ENCODE peak calls at places on chromosomes 7 and 10, in five cellular contexts. K is CD8-positive, alpha-beta memory T cell; C is astrocyte; G is mammary epithelial cell; D is foreskin keratinocyte. H is an unnamed sample. For H3K4me1, the result is how much of the 10 kb centered on the place peaks cover.

GRCh38 chr7:81268551-81268950 is 349.7 kb upstream of the SEMA3C start:
- DNase-seq in G (peak), D (no peak), K (no peak), C (peak), H (no peak)

GRCh38 chr10:73076361-73077183 is 20.1 kb downstream of the P4HA1 start:
- DNase-seq in D (no peak), K (no peak), C (peak), G (peak), H (peak)

GRCh38 chr10:30786131-30786530 is 156.6 kb upstream of the LYZL2 start:
- DNase-seq in D (no peak), K (no peak), G (peak), C (no peak), H (no peak)

GRCh38 chr7:1710936-1711335 is 40.9 kb downstream of the ELFN1 start:
- DNase-seq in C (no peak), K (no peak), G (no peak), D (no peak), H (no peak)

GRCh38 chr10:126702181-126702580 is 31.7 kb upstream of the C10orf90 start:
- DNase-seq in G (no peak), K (no peak), D (no peak), C (peak), H (no peak)

GRCh38 chr10:100006241-100006886 is 3.4 kb downstream of the DNMBP start:
- DNase-seq in G (peak), K (no peak), C (peak), D (peak), H (no peak)

GRCh38 chr7:150322114-150322832 is 882 bp upstream of the LRRC61 start:
- DNase-seq in G (no peak), K (no peak), D (no peak), C (no peak), H (no peak)

GRCh38 chr7:91344248-91344647 is 80.0 kb downstream of the FZD1 start:
- DNase-seq in C (no peak), G (no peak), K (no peak), D (no peak), H (no peak)

GRCh38 chr10:102775973-102776669 is 32.4 kb downstream of the WBP1L start:
- DNase-seq in D (no peak), K (no peak), G (no peak), C (peak), H (peak)

GRCh38 chr7:151245360-151246160 is 2.9 kb downstream of the SMARCD3 start:
- DNase-seq in G (no peak), D (no peak), C (no peak), K (peak), H (no peak)

GRCh38 chr7:41467596-41467995 is 235.3 kb downstream of the INHBA start:
- DNase-seq in K (no peak), D (no peak), G (no peak), C (no peak), H (no peak)

GRCh38 chr10:119290301-119291036 is 83.1 kb downstream of the GRK5 start:
- DNase-seq in D (no peak), G (no peak), K (no peak), C (no peak), H (no peak)

GRCh38 chr10:42836771-42837468 is 54.3 kb downstream of the BMS1 start:
- DNase-seq in K (no peak), D (no peak), C (peak), G (peak), H (no peak)

GRCh38 chr10:7102557-7103349 is 308.1 kb downstream of the SFMBT2 start:
- DNase-seq in K (no peak), G (no peak), D (no peak), C (no peak), H (no peak)

GRCh38 chr10:101032637-101033201 is 1.7 kb downstream of the SFXN3 start:
- DNase-seq in D (peak), G (peak), K (peak), C (peak), H (peak)

GRCh38 chr7:138948403-138948802 is 32.8 kb downstream of the KIAA1549 start:
- DNase-seq in G (peak), D (no peak), C (no peak), K (no peak), H (no peak)

GRCh38 chr10:122655524-122656307 is 43.9 kb downstream of the C10orf120 start:
- DNase-seq in G (no peak), C (no peak), D (no peak), K (no peak), H (no peak)

GRCh38 chr10:5587151-5588079 is 62.7 kb downstream of the CALML3 start:
- DNase-seq in G (no peak), K (no peak), D (no peak), C (no peak), H (no peak)

GRCh38 chr7:112080441-112080840 is 125.8 kb downstream of the DOCK4 start:
- DNase-seq in G (peak), C (peak), D (peak), K (no peak), H (no peak)

GRCh38 chr10:24981161-24981710 is 28.8 kb upstream of the PRTFDC1 start:
- DNase-seq in D (no peak), K (no peak), C (peak), G (no peak), H (no peak)

GRCh38 chr7:30171753-30172447 is 37.1 kb downstream of the MTURN start:
- DNase-seq in K (no peak), C (peak), G (peak), D (peak), H (no peak)

GRCh38 chr10:118311505-118311904 is 30.6 kb downstream of the FAM204A start:
- DNase-seq in G (no peak), D (no peak), C (no peak), K (no peak), H (no peak)

GRCh38 chr10:43383204-43383971 is 12.0 kb downstream of the FXYD4 start:
- DNase-seq in G (no peak), D (no peak), C (no peak), K (no peak), H (no peak)

GRCh38 chr10:61822096-61822495 is 79.4 kb upstream of the ARID5B start:
- DNase-seq in D (no peak), K (no peak), C (no peak), G (no peak), H (no peak)

GRCh38 chr10:74244097-74244685 is 93.2 kb downstream of the ADK start:
- DNase-seq in C (peak), D (no peak), G (no peak), K (no peak), H (no peak)

GRCh38 chr10:283916-284356 is 148.7 kb downstream of the ZMYND11 start:
- DNase-seq in C (no peak), G (no peak), K (no peak), D (no peak), H (no peak)

GRCh38 chr10:96765406-96766240 is 45.3 kb upstream of the PIK3AP1 start:
- DNase-seq in D (peak), C (peak), K (peak), G (peak), H (peak)

DNA sequence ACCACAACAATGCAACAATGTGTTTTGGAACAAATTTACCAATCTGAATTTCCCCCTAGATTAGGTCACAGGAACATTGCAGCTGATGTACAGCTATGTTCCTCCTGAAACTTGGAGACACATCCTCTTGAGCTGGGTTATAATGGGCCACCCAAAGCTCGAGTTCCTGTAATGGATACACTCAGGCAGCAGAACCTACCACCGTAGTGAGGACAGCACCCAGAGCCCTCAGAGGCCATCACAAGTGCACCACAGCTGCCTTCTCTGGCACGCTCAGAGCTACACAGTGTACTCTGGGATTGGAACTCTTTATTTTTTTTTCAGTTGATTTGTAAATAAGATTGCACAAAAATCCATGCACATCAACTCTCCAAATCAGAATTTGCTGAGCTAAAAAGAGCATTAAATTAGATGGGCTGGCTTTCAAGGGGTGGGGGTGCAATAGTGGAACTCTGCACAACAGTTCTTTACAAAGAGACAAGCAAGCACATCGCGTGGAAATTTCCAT is 56.7 kb downstream of the EGFR start:
- DNase-seq in D (no peak), G (no peak), C (no peak), K (no peak), H (no peak)
- H3K4me1 ChIP-seq in D (under half), G (half or more), C (under half), K (under half), H (half or more)

GRCh38 chr7:31651234-31651633 is 35.8 kb upstream of the PPP1R17 start:
- DNase-seq in K (no peak), G (no peak), D (no peak), C (no peak), H (no peak)
- H3K27ac ChIP-seq in K (no peak), G (no peak), D (no peak), C (no peak), H (no peak)

GRCh38 chr7:101973130-101973529 is 155.7 kb downstream of the CUX1 start:
- DNase-seq in K (no peak), C (no peak), D (no peak), G (no peak), H (no peak)

GRCh38 chr7:101978683-101979082 is 161.3 kb downstream of the CUX1 start:
- DNase-seq in K (no peak), G (no peak), D (no peak), C (no peak), H (no peak)

GRCh38 chr7:101975046-101975445 is 157.6 kb downstream of the CUX1 start:
- DNase-seq in C (no peak), D (no peak), G (no peak), K (no peak), H (no peak)

GRCh38 chr7:101974365-101974764 is 156.9 kb downstream of the CUX1 start:
- DNase-seq in K (no peak), D (no peak), G (no peak), C (no peak), H (no peak)

DNA sequence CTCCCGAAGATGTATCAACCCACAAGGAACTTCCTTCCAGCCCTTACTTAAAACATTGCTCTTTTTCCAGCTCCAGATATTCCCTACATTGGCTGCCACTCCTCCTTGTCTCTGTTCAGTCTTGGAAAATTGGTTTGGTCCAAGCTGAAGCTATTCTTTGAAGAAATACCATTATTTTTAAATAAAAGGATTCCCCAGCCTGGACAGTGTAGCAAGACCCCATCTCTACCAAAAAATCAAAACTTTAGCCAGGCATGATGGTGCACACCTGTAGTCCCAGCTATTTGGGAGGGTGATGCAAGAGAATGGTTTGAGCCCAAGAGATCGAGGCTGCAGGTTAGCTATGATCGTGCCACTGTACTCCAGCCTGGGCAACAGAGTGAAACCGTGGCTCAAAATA is 159.8 kb downstream of the CUX1 start:
- DNase-seq in G (no peak), D (no peak), K (no peak), C (no peak), H (no peak)
- H3K4me1 ChIP-seq in G (under half), D (under half), K (under half), C (under half), H (under half)

DNA sequence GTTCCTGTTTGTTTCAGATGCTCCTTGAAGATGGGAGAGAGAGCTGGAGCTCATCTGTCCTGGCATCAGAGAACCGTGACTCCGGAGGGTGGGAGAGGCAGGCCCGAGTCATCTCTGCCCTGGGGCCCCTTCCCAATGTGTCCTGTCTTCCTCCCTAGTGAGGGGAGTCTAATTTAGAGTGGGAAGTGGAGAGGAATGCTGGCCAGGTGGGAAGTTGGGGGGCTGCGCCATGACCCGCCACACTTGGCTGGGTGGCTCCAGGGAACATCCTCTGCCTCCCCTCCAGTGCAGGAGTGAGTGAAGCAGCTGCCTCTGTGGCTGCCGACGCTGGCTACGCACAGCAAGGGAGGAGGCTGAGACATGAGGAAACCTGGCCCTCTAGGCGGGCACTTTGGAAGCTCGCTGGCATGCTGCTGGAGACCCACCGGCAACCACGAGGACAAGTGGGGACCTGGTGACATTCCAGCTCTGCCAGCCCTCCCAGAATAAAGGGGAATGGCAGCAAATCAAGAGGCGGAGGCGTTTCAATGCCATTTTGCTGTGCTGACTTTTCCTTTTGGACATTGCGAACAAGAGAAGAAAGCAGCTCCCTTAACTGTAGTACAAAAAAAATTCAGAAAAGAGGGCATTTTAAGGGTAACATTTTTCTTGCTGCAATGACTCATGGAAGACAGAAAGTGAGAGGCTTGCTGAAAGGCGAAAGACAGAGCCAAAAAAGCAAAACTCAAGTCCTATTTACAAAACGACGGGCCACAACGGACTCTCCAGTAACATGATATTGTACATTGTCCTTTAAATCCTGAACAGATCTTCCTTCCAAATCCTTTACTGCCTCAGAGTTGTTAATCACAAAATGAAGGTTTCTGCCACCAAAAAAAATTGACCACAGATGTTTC is 121.2 kb upstream of the PITRM1 start:
- DNase-seq in D (no peak), C (peak), G (no peak), K (no peak), H (peak)
- H3K27ac ChIP-seq in D (no peak), C (no peak), G (no peak), K (no peak), H (no peak)

GRCh38 chr10:32976338-32976737 is 18.3 kb upstream of the ITGB1 start:
- DNase-seq in C (no peak), G (no peak), K (no peak), D (no peak), H (no peak)

GRCh38 chr10:32972929-32973328 is 14.9 kb upstream of the ITGB1 start:
- DNase-seq in C (peak), K (no peak), G (peak), D (no peak), H (no peak)

GRCh38 chr10:32972454-32972853 is 14.4 kb upstream of the ITGB1 start:
- DNase-seq in G (no peak), D (no peak), C (no peak), K (no peak), H (no peak)

GRCh38 chr10:32970910-32971309 is 12.9 kb upstream of the ITGB1 start:
- DNase-seq in D (no peak), C (no peak), G (no peak), K (no peak), H (no peak)

DNA sequence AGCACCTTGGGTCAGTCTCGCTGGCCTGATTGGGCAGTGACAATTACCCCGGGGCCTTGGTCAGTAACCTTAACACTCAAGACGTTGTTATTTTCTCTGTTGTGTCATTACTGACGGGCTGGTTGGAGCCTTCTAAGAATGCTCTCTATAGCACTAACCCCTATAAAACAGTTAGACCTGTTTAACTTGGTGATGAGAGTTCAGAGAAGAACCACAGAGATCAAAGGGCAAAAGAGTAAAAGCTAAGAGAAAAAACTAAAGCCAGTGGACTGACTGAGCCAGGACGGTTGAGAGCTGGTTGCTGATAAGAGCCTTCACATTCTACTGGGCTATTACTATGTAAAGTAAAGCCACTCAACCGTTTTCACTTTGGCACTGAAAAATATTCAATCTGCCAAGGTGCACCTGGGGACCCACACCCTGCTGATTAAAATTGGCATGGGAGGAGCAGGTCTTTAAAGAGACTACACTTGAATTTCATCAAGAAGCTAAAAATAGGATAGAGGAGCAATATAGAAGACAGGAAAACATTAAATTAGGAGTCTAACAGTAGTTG is 13.6 kb upstream of the ITGB1 start:
- DNase-seq in D (no peak), G (no peak), C (no peak), K (no peak), H (no peak)
- H3K4me1 ChIP-seq in D (under half), G (under half), C (under half), K (under half), H (under half)

DNA sequence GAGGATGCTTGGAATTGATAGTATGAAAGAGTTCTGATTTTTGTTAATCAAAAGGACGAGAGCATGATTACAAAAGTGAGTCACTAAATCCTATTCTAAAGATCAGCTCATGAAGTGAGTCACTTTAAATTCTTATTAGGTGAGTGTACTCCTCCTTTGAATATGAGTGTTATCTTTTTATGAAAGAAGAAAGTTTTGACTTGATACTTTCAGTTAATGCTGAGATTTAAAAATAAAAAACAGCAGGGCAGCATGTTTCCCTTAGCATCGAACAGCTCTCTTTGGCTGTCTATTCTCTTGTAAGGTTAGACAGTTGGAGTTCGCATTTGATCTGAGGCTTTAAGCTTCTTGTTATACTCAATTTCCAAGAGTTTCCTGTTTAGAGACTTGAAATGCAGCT is 222.0 kb downstream of the TWIST1 start:
- DNase-seq in C (peak), K (no peak), D (peak), G (peak), H (no peak)
- H3K27ac ChIP-seq in C (peak), K (no peak), D (peak), G (peak), H (no peak)

GRCh38 chr10:129758180-129758579 is 205.9 kb downstream of the EBF3 start:
- DNase-seq in C (no peak), G (no peak), D (no peak), K (no peak), H (peak)
- H3K4me1 ChIP-seq in C (under half), G (under half), D (under half), K (under half), H (under half)

GRCh38 chr10:69486922-69487730 is 35.9 kb downstream of the TSPAN15 start:
- DNase-seq in G (peak), C (no peak), D (peak), K (no peak), H (no peak)

GRCh38 chr10:69482125-69482524 is 30.9 kb downstream of the TSPAN15 start:
- DNase-seq in G (no peak), K (no peak), D (no peak), C (no peak), H (no peak)

GRCh38 chr10:69484736-69485135 is 33.5 kb downstream of the TSPAN15 start:
- DNase-seq in G (no peak), C (no peak), K (no peak), D (no peak), H (no peak)

GRCh38 chr10:69481280-69481679 is 30.0 kb downstream of the TSPAN15 start:
- DNase-seq in D (no peak), G (no peak), C (no peak), K (no peak), H (no peak)

DNA sequence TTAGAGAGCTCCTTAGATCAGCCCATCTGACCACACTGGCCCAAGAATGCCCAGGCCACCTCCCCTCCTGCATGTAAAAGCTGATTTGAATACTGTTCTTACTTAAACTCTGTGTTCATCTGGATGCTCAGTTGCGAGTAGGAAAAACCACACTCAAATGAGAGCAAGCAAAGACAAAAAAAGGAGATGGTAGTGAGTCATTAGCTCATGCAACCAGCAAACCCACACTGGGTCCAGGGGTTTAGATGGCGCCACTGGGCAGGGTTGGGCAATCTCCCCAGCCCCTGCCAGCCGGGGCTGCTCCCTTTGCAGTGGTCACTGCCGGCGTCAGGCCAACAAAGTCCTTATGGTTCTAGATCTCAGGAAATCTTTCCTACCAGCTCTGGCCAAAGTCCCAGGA is 32.7 kb downstream of the TSPAN15 start:
- DNase-seq in C (no peak), K (no peak), D (no peak), G (peak), H (no peak)
- H3K27ac ChIP-seq in C (no peak), K (no peak), D (no peak), G (no peak), H (peak)

DNA sequence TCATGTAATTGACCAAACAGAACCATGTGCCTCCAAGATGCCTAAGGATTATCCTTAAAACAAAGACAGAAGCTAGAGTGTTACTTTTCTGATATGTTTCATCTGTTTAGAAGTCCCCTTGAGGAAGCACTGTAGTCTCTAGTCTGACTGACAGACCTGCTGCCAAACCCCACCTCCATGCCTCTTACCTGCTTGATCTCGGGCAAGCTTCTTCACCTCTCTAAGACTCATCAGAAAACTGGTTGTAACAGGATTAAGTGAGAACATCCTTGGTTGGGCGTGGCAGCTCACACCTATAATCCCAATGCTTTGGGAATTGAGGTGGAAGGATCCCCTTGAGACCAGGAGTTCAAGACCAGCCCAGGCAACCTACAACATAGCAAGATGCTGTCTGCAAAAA is 42.2 kb upstream of the OTUD1 start:
- DNase-seq in C (no peak), K (no peak), D (no peak), G (no peak), H (no peak)
- H3K4me1 ChIP-seq in C (under half), K (under half), D (under half), G (under half), H (under half)